ENCODE peak calls at places on chromosomes 7 and 10, in five cellular contexts. U is NCI-H1694, W is tibial artery, J is AG09319, O is HEK293T. F is an unnamed sample.

GRCh38 chr10:98411768-98412167 is 3.2 kb downstream of the PYROXD2 start:
- DNase-seq in O (no peak), J (no peak), W (no peak), U (no peak), F (no peak)

GRCh38 chr10:74022941-74023629 is 25.2 kb downstream of the VCL start:
- DNase-seq in W (no peak), J (no peak), O (no peak), U (no peak), F (no peak)

GRCh38 chr10:96998329-96998888 is 166.3 kb downstream of the LCOR start:
- DNase-seq in U (no peak), O (no peak), W (no peak), J (no peak), F (no peak)

GRCh38 chr7:156096806-156097538 is 284.7 kb upstream of the SHH start:
- DNase-seq in J (no peak), O (no peak), U (no peak), W (no peak), F (no peak)

GRCh38 chr7:137169282-137169698 is 174.2 kb downstream of the PTN start:
- DNase-seq in W (peak), U (no peak), J (peak), O (peak), F (no peak)

GRCh38 chr7:157597562-157597961 is 260.8 kb downstream of the DNAJB6 start:
- DNase-seq in W (no peak), U (no peak), J (no peak), O (no peak), F (no peak)

GRCh38 chr7:148662646-148663045 is 36.1 kb upstream of the CUL1 start:
- DNase-seq in J (no peak), W (no peak), U (no peak), O (no peak), F (no peak)

GRCh38 chr7:38281211-38281610 is 7.8 kb upstream of the TARP start:
- DNase-seq in U (no peak), O (no peak), J (no peak), W (no peak), F (no peak)

GRCh38 chr7:88102686-88103085 is 117.2 kb downstream of the SRI start:
- DNase-seq in U (no peak), O (no peak), J (no peak), W (no peak), F (no peak)

GRCh38 chr10:130512936-130513335 is 376.7 kb downstream of the GLRX3 start:
- DNase-seq in U (no peak), J (no peak), O (no peak), W (no peak), F (no peak)

GRCh38 chr10:26881600-26882331 is 21.0 kb upstream of the ABI1 start:
- DNase-seq in O (peak), W (no peak), J (no peak), U (peak), F (no peak)

GRCh38 chr10:121696854-121697253 is 98.6 kb upstream of the FGFR2 start:
- DNase-seq in O (peak), U (peak), W (peak), J (no peak), F (no peak)

GRCh38 chr10:88557659-88558058 is 25.5 kb downstream of the RNLS start:
- DNase-seq in W (no peak), U (no peak), J (no peak), O (no peak), F (no peak)

GRCh38 chr10:132496360-132497082 is 41.1 kb upstream of the INPP5A start:
- DNase-seq in U (no peak), O (no peak), J (no peak), W (no peak), F (no peak)

GRCh38 chr7:38413784-38414183 is 140.3 kb upstream of the TARP start:
- DNase-seq in O (no peak), W (no peak), J (no peak), U (no peak), F (no peak)

GRCh38 chr7:35828817-35829216 is 28.0 kb downstream of the SEPTIN7 start:
- DNase-seq in J (no peak), W (no peak), O (no peak), U (no peak), F (no peak)

GRCh38 chr10:78911533-78912340 is 157.0 kb upstream of the ZMIZ1 start:
- DNase-seq in J (no peak), O (no peak), W (no peak), U (no peak), F (no peak)

GRCh38 chr7:151191544-151191943 is 4.5 kb upstream of the ASB10 start:
- DNase-seq in J (no peak), W (no peak), O (no peak), U (no peak), F (no peak)

GRCh38 chr7:56105508-56105907 is 768 bp downstream of the CHCHD2 start:
- DNase-seq in O (no peak), U (peak), W (no peak), J (peak), F (peak)

GRCh38 chr10:124605856-124606812 is 138.0 kb downstream of the FAM53B start:
- DNase-seq in U (no peak), J (no peak), W (no peak), O (no peak), F (no peak)

GRCh38 chr7:24102988-24103387 is 181.0 kb upstream of the NPY start:
- DNase-seq in O (no peak), W (no peak), J (no peak), U (no peak), F (no peak)

GRCh38 chr7:80795174-80795573 is 123.7 kb downstream of the SEMA3C start:
- DNase-seq in J (no peak), U (no peak), O (no peak), W (no peak), F (no peak)

GRCh38 chr7:22842383-22842903 is 19.8 kb upstream of the TOMM7 start:
- DNase-seq in W (no peak), J (no peak), U (peak), O (no peak), F (no peak)

GRCh38 chr10:78139336-78139735 is 105.7 kb downstream of the RPS24 start:
- DNase-seq in W (no peak), O (no peak), J (no peak), U (peak), F (no peak)

GRCh38 chr10:87660484-87661133 is 931 bp downstream of the PAPSS2 start:
- DNase-seq in U (no peak), J (no peak), O (peak), W (peak), F (no peak)

GRCh38 chr7:51220226-51220625 is 96.4 kb downstream of the COBL start:
- DNase-seq in W (no peak), J (no peak), O (no peak), U (no peak), F (no peak)

GRCh38 chr7:36298145-36298544 is 91.5 kb upstream of the ANLN start:
- DNase-seq in O (no peak), J (no peak), W (no peak), U (no peak), F (no peak)

GRCh38 chr7:70215491-70215890 is 617.2 kb downstream of the AUTS2 start:
- DNase-seq in O (no peak), U (no peak), J (no peak), W (no peak), F (no peak)

GRCh38 chr7:128405345-128406146 is 4.2 kb downstream of the IMPDH1 start:
- DNase-seq in O (peak), J (no peak), U (no peak), W (no peak), F (peak)

GRCh38 chr7:6437251-6437650 is 10.5 kb downstream of the DAGLB start:
- DNase-seq in W (no peak), U (no peak), J (no peak), O (no peak), F (no peak)

GRCh38 chr10:12835709-12836108 is 165.8 kb downstream of the CCDC3 start:
- DNase-seq in W (no peak), U (no peak), J (no peak), O (no peak), F (no peak)

GRCh38 chr10:72081772-72082590 is 6.4 kb downstream of the SPOCK2 start:
- DNase-seq in O (no peak), J (no peak), U (no peak), W (no peak), F (no peak)

GRCh38 chr10:1159131-1160061 is 103.2 kb downstream of the WDR37 start:
- DNase-seq in U (no peak), O (no peak), W (no peak), J (no peak), F (no peak)

GRCh38 chr7:46058424-46058823 is 137.4 kb upstream of the IGFBP3 start:
- DNase-seq in W (no peak), O (no peak), U (no peak), J (peak), F (no peak)

GRCh38 chr7:140639366-140640053 is 1.1 kb downstream of the DENND2A start:
- DNase-seq in W (peak), U (no peak), O (no peak), J (no peak), F (no peak)